ENCODE peak calls at places on chromosomes 7 and 10, in four cellular contexts. N is AG04450, Q is fibroblast of lung, P is upper lobe of right lung. A is an unnamed sample.

GRCh38 chr10:122062831-122063674 is 74.1 kb downstream of the TACC2 start:
- DNase-seq in Q (peak; percentile 93), P (peak; percentile 87), N (peak; percentile 45), A (peak; percentile 95)

GRCh38 chr10:63197304-63198092 is 64.4 kb downstream of the NRBF2 start:
- DNase-seq in N (peak; percentile 80), Q (peak; percentile 97), P (no peak), A (no peak)

GRCh38 chr7:69864822-69865221 is 266.5 kb downstream of the AUTS2 start:
- DNase-seq in N (no peak), P (no peak), Q (no peak), A (no peak)

GRCh38 chr10:101006593-101007098 is 7.0 kb downstream of the LZTS2 start:
- DNase-seq in Q (peak; percentile 50), P (no peak), N (no peak), A (no peak)

GRCh38 chr10:87782721-87783120 is 35.3 kb downstream of the ATAD1 start:
- DNase-seq in N (no peak), P (no peak), Q (no peak), A (no peak)

GRCh38 chr7:42491106-42491505 is 254.1 kb upstream of the GLI3 start:
- DNase-seq in P (no peak), N (no peak), Q (no peak), A (no peak)

GRCh38 chr7:21617513-21617912 is 74.7 kb downstream of the DNAH11 start:
- DNase-seq in Q (no peak), N (no peak), P (no peak), A (no peak)

GRCh38 chr7:143252002-143252401 is 11.2 kb upstream of the GSTK1 start:
- DNase-seq in P (no peak), N (no peak), Q (no peak), A (no peak)

GRCh38 chr7:123674399-123675091 is 18.9 kb downstream of the LMOD2 start:
- DNase-seq in N (no peak), Q (peak; percentile 17), P (no peak), A (peak; percentile 75)

GRCh38 chr7:155510975-155511595 is 35.3 kb downstream of the CNPY1 start:
- DNase-seq in Q (no peak), N (no peak), P (no peak), A (no peak)

GRCh38 chr10:114096864-114097263 is 53.2 kb downstream of the ADRB1 start:
- DNase-seq in Q (no peak), N (no peak), P (no peak), A (no peak)

GRCh38 chr10:23293145-23293724 is 51.4 kb downstream of the C10orf67 start:
- DNase-seq in P (no peak), N (no peak), Q (peak; percentile 31), A (peak; percentile 38)

GRCh38 chr10:494556-494955 is 194.9 kb downstream of the DIP2C start:
- DNase-seq in N (no peak), Q (no peak), P (peak; percentile 6), A (no peak)

GRCh38 chr10:24333736-24334135 is 124.8 kb downstream of the KIAA1217 start:
- DNase-seq in Q (peak; percentile 19), P (no peak), N (no peak), A (no peak)

GRCh38 chr10:42637648-42638052 is 720 bp downstream of the ZNF33B start:
- DNase-seq in N (no peak), P (peak; percentile 63), Q (no peak), A (no peak)

GRCh38 chr7:31873816-31874597 is 187.0 kb downstream of the PPP1R17 start:
- DNase-seq in Q (no peak), N (no peak), P (no peak), A (no peak)

GRCh38 chr10:104297697-104298660 is 29.0 kb downstream of the GSTO2 start:
- DNase-seq in P (no peak), N (no peak), Q (peak; percentile 75), A (no peak)

GRCh38 chr10:104296687-104297436 is 27.9 kb downstream of the GSTO2 start:
- DNase-seq in Q (no peak), P (no peak), N (no peak), A (no peak)

GRCh38 chr10:104300736-104301292 is 31.8 kb downstream of the GSTO2 start:
- DNase-seq in Q (peak; percentile 97), P (no peak), N (peak; percentile 93), A (peak; percentile 84)

GRCh38 chr10:104300002-104300735 is 31.2 kb downstream of the GSTO2 start:
- DNase-seq in N (peak; percentile 94), P (no peak), Q (peak; percentile 100), A (no peak)

DNA sequence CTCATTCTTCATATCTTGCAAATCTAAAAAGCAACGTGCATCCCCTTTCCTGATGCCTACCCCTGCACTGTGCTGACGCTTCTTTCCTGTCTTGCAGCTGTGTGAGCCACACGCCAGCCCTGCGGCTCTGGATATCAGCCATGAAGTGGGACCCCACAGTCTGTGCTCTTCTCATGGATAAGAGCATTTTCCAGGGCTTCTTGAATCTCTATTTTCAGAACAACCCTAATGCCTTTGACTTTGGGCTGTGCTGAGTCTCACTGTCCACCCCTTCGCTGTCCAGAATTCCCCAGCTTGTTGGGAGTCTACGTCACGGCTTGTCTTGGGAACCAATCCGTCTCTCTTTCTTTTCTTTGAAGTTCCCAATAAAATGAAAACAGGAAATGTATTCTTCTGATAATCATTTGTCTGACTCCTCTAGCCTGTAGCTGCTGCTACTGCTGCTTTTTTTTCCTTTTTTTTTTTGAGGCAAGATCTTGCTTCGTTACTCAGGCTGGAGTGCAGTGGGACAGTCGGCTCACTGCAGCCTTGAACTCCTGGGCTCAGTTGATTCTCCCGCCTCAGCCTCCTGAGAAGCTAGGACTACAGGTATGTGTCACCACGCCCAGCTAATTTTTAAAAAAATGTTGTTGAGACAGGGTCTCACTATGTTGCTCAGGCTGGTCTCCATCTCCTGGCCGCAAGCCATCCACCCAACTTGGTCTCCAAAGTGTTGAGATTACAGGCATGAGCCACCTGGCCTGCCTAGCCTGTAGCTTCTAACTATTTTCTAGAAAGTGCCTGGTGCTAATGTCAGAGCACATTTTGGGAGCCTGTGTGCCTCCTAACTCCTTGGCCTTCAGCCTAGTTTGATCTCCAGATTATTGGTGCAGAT is 30.3 kb downstream of the GSTO2 start:
- DNase-seq in N (no peak), Q (peak; percentile 90), P (no peak), A (no peak)
- H3K27ac ChIP-seq in N (peak overlapping the region; percentile 100), Q (peak overlapping the region; percentile 98), P (peak overlapping the region; percentile 67), A (peak overlapping the region; percentile 99)

GRCh38 chr10:12974845-12975199 is 26.7 kb downstream of the CCDC3 start:
- DNase-seq in P (no peak), Q (no peak), N (no peak), A (no peak)

GRCh38 chr10:12973149-12973718 is 28.3 kb downstream of the CCDC3 start:
- DNase-seq in P (no peak), N (no peak), Q (no peak), A (no peak)

GRCh38 chr10:12975906-12976305 is 25.6 kb downstream of the CCDC3 start:
- DNase-seq in Q (no peak), P (no peak), N (no peak), A (no peak)

GRCh38 chr10:12974123-12974844 is 27.2 kb downstream of the CCDC3 start:
- DNase-seq in Q (no peak), P (no peak), N (no peak), A (no peak)

DNA sequence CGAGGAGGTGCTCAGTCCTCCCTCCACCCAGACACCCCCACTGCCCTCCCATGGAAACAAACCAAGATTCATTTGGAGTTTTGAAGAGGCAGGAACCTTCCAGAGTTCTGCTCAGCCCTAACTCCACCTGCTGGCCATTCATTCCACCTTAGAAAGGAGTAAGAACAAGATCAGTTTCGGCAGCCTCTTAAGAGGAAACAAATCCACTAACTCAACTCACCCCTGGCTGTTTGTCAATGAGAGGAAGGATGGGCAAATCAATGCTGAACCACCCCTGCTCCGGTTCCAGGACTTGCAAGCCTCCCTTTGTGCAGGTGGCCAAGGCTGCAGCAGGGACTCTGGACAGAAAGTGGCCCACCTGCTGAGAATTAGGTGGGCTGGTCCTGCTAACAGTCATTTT is 26.2 kb downstream of the CCDC3 start:
- DNase-seq in Q (no peak), N (no peak), P (no peak), A (no peak)
- TF ChIP-seq CTCF in Q (no peak), N (peak; percentile 21), P (no peak), A (no peak)

GRCh38 chr7:101906291-101907260 is 89.2 kb downstream of the CUX1 start:
- DNase-seq in N (no peak), Q (no peak), P (no peak), A (no peak)
- H3K27ac ChIP-seq in N (no peak overlapping the region), Q (no peak overlapping the region), P (no peak overlapping the region), A (peak overlapping the region; percentile 12)

DNA sequence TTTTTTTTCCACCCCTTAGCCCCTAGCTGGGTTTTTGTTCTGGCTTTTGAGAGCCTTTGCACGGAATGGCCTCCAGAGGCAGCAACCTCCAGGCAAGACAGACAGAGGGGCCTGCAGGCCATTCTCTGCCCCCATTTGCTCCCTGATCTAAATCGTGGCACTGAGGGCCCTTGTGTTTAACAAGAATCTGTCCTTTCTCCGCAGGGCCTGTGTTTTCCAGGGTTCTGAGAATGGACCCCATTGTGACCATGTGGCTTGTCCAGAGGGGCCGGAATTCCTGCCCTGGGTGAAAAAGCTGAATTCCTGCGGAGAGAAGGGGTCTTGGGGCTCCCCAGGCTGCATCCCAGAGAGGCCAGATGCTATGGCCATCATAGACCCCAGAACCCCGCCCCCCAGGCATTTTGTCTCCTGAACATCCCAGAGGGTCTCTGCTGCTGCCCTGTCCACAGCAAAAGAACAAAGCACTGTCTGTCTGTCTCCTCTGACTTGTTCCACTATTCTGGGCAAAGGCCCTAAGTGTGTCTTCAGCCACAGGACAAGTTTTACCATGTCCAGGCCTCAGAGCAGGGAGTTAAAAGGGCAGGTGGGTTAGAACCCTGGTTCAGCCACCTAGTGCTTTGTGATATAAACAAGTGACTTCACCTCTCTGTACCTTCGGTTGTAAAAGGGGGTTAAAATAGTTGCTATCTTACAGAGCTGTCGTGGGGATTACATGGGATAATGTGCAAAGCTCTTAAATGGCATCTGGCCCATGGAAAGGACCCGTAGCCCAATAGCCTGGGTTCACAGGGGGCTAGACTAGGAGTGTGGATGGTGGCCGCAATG is 155.6 kb downstream of the SH3PXD2A start:
- DNase-seq in P (no peak), Q (no peak), N (no peak), A (no peak)
- TF ChIP-seq CTCF in P (no peak), Q (no peak), N (peak; percentile 19), A (no peak)

GRCh38 chr7:120857558-120858298 is at the start of gene TSPAN12:
- DNase-seq in P (peak; percentile 93), N (no peak), Q (peak; percentile 62), A (peak; percentile 44)

GRCh38 chr7:120856621-120857352 is 1.2 kb downstream of the TSPAN12 start:
- DNase-seq in P (peak; percentile 66), Q (peak; percentile 21), N (no peak), A (no peak)

GRCh38 chr7:120860151-120860550 is 2.2 kb upstream of the TSPAN12 start:
- DNase-seq in P (no peak), N (no peak), Q (no peak), A (no peak)

GRCh38 chr7:120856198-120856597 is 1.7 kb downstream of the TSPAN12 start:
- DNase-seq in N (no peak), Q (no peak), P (no peak), A (no peak)

GRCh38 chr7:120858299-120858636 is 324 bp upstream of the TSPAN12 start:
- DNase-seq in P (no peak), N (no peak), Q (no peak), A (no peak)
- H3K27ac ChIP-seq in P (peak overlapping the region; percentile 86), N (no peak overlapping the region), Q (no peak overlapping the region), A (no peak overlapping the region)

GRCh38 chr10:125038637-125039036 is 96.7 kb downstream of the ZRANB1 start:
- DNase-seq in P (peak; percentile 84), Q (no peak), N (no peak), A (no peak)
- TF ChIP-seq CTCF in P (peak; percentile 37), Q (no peak), N (peak; percentile 6), A (no peak)

GRCh38 chr10:132449051-132449825 is 52.2 kb downstream of the PWWP2B start:
- DNase-seq in Q (no peak), N (no peak), P (peak; percentile 91), A (no peak)
- H3K27ac ChIP-seq in Q (no peak overlapping the region), N (no peak overlapping the region), P (peak overlapping the region; percentile 43), A (peak overlapping the region; percentile 92)